ENCODE peak calls at places on chromosomes 5 and 9, in nine cellular contexts. Z is stimulated activated CD4-positive, alpha-beta T cell treated with anti-CD3 and anti-CD28 coated beads, Interleukin-4, amount 100 ng/mL, for 24 hours; N is NCI-H748 treated with DMSO at 0.1 percent for 48 hours; E is ACHN; Y is T-helper 1 cell; T is skeletal muscle cell; I is NCI-H526; L is ureter; Q is type B pancreatic cell. F is an unnamed sample.
A peak's percentile ranks its signal among the peaks of the same experiment; 100 is the strongest.

GRCh38 chr5:132788508-132788907 is 11.5 kb upstream of the SEPTIN8 start:
- DNase-seq in Z (no peak), N (no peak), E (no peak), Y (no peak), T (no peak), I (no peak), L (no peak), Q (no peak), F (no peak)

GRCh38 chr5:66410056-66410455 is 186.1 kb upstream of the MAST4 start:
- DNase-seq in Z (no peak), N (peak; percentile 80), E (no peak), Y (no peak), T (no peak), I (no peak), L (no peak), Q (no peak), F (no peak)

GRCh38 chr5:150612905-150613670 is 27.4 kb upstream of the SYNPO start:
- DNase-seq in Z (no peak), N (no peak), E (no peak), Y (no peak), T (no peak), I (no peak), L (no peak), Q (no peak), F (no peak)

GRCh38 chr5:123500476-123500875 is 11.5 kb upstream of the CSNK1G3 start:
- DNase-seq in Z (no peak), N (no peak), E (no peak), Y (no peak), T (no peak), I (no peak), L (no peak), Q (no peak), F (no peak)

GRCh38 chr9:121645853-121646807 is 5.3 kb upstream of the DAB2IP start:
- DNase-seq in Z (no peak), N (no peak), E (no peak), Y (no peak), T (no peak), I (no peak), L (no peak), Q (peak; percentile 58), F (no peak)

GRCh38 chr5:41754857-41755256 is 115.4 kb downstream of the OXCT1 start:
- DNase-seq in Z (no peak), N (no peak), E (peak; percentile 43), Y (peak; percentile 7), T (no peak), I (peak; percentile 10), L (no peak), Q (no peak), F (no peak)

GRCh38 chr5:16572289-16573015 is 44.3 kb downstream of the RETREG1 start:
- DNase-seq in Z (no peak), N (no peak), E (no peak), Y (no peak), T (no peak), I (no peak), L (no peak), Q (no peak), F (no peak)

GRCh38 chr5:136249678-136250266 is 56.8 kb upstream of the SMIM32 start:
- DNase-seq in Z (no peak), N (peak; percentile 32), E (peak; percentile 61), Y (no peak), T (peak; percentile 28), I (peak; percentile 75), L (peak; percentile 59), Q (no peak), F (no peak)

GRCh38 chr5:122773615-122774014 is 1.3 kb upstream of the SNX2 start:
- DNase-seq in Z (no peak), N (no peak), E (no peak), Y (no peak), T (no peak), I (no peak), L (no peak), Q (no peak), F (no peak)

GRCh38 chr9:77987880-77988525 is 43.6 kb downstream of the GNAQ start:
- DNase-seq in Z (no peak), N (no peak), E (no peak), Y (no peak), T (no peak), I (no peak), L (no peak), Q (no peak), F (no peak)

GRCh38 chr9:20321683-20322082 is 300.6 kb downstream of the MLLT3 start:
- DNase-seq in Z (peak; percentile 27), N (no peak), E (no peak), Y (peak; percentile 90), T (no peak), I (no peak), L (no peak), Q (no peak), F (no peak)

GRCh38 chr5:39486361-39486760 is 61.6 kb upstream of the DAB2 start:
- DNase-seq in Z (no peak), N (no peak), E (no peak), Y (no peak), T (no peak), I (no peak), L (no peak), Q (no peak), F (no peak)

GRCh38 chr5:86890375-86890774 is 272.6 kb downstream of the COX7C start:
- DNase-seq in Z (no peak), N (no peak), E (no peak), Y (no peak), T (no peak), I (no peak), L (no peak), Q (no peak), F (no peak)

GRCh38 chr9:106025449-106025848 is 331.1 kb downstream of the TMEM38B start:
- DNase-seq in Z (no peak), N (no peak), E (no peak), Y (no peak), T (no peak), I (peak; percentile 13), L (no peak), Q (no peak), F (no peak)

GRCh38 chr5:35096209-35096608 is 48.5 kb upstream of the AGXT2 start:
- DNase-seq in Z (no peak), N (no peak), E (no peak), Y (no peak), T (no peak), I (no peak), L (no peak), Q (no peak), F (no peak)

GRCh38 chr9:6410653-6411052 is 2.3 kb upstream of the UHRF2 start:
- DNase-seq in Z (no peak), N (no peak), E (no peak), Y (no peak), T (no peak), I (no peak), L (no peak), Q (no peak), F (no peak)

GRCh38 chr9:36924071-36924470 is 110.0 kb downstream of the PAX5 start:
- DNase-seq in Z (peak; percentile 20), N (no peak), E (peak; percentile 86), Y (peak; percentile 69), T (peak; percentile 25), I (no peak), L (no peak), Q (no peak), F (no peak)

GRCh38 chr5:109454726-109455505 is 45.1 kb upstream of the PJA2 start:
- DNase-seq in Z (no peak), N (no peak), E (peak; percentile 5), Y (no peak), T (peak; percentile 43), I (no peak), L (no peak), Q (no peak), F (no peak)

GRCh38 chr9:121271368-121272351 is 3.7 kb downstream of the GSN start:
- DNase-seq in Z (no peak), N (no peak), E (no peak), Y (no peak), T (peak; percentile 78), I (no peak), L (no peak), Q (no peak), F (no peak)

GRCh38 chr9:78788101-78788500 is 491.2 kb downstream of the PSAT1 start:
- DNase-seq in Z (no peak), N (no peak), E (no peak), Y (no peak), T (no peak), I (no peak), L (no peak), Q (no peak), F (no peak)

GRCh38 chr5:84729326-84729725 is 344.6 kb upstream of the EDIL3 start:
- DNase-seq in Z (no peak), N (no peak), E (peak; percentile 25), Y (no peak), T (no peak), I (no peak), L (no peak), Q (no peak), F (no peak)

GRCh38 chr5:102762095-102762534 is 7.0 kb downstream of the PAM start:
- DNase-seq in Z (peak; percentile 27), N (no peak), E (peak; percentile 45), Y (peak; percentile 63), T (peak; percentile 40), I (no peak), L (no peak), Q (no peak), F (no peak)

GRCh38 chr9:5513966-5514365 is 3.6 kb downstream of the PDCD1LG2 start:
- DNase-seq in Z (no peak), N (no peak), E (no peak), Y (no peak), T (no peak), I (no peak), L (no peak), Q (no peak), F (no peak)

GRCh38 chr9:126756876-126757415 is 47.9 kb upstream of the ZBTB43 start:
- DNase-seq in Z (no peak), N (peak; percentile 40), E (no peak), Y (no peak), T (no peak), I (no peak), L (no peak), Q (no peak), F (no peak)

GRCh38 chr9:105146677-105147076 is 97.8 kb upstream of the SLC44A1 start:
- DNase-seq in Z (no peak), N (no peak), E (no peak), Y (no peak), T (no peak), I (no peak), L (no peak), Q (no peak), F (no peak)

GRCh38 chr5:35430381-35431162 is 187.1 kb upstream of the SPEF2 start:
- DNase-seq in Z (no peak), N (peak; percentile 39), E (no peak), Y (no peak), T (no peak), I (peak; percentile 50), L (no peak), Q (no peak), F (no peak)

GRCh38 chr5:350355-350754 is 28.8 kb downstream of the AHRR start:
- DNase-seq in Z (no peak), N (no peak), E (peak; percentile 19), Y (no peak), T (no peak), I (peak; percentile 20), L (no peak), Q (no peak), F (no peak)

GRCh38 chr9:18996191-18996590 is 36.8 kb downstream of the SAXO1 start:
- DNase-seq in Z (no peak), N (no peak), E (no peak), Y (no peak), T (no peak), I (peak; percentile 24), L (no peak), Q (no peak), F (no peak)

F was measured in iPS DF 6.9.